ENCODE peak calls at places on chromosomes 16 and 17, in seven cellular contexts. H is RWPE1, X is lower lobe of right lung, C is breast epithelium, F is tibial nerve, O is ovary, Q is stomach. B is an unnamed sample.

GRCh38 chr17:62920300-62920699 is 45.7 kb upstream of the TANC2 start:
- DNase-seq in H (no peak), X (no peak), C (no peak), F (no peak), O (no peak), Q (no peak), B (no peak)

GRCh38 chr16:25073849-25074248 is 37.7 kb upstream of the LCMT1 start:
- DNase-seq in H (no peak), X (no peak), C (no peak), F (no peak), O (no peak), Q (no peak), B (no peak)

GRCh38 chr17:77506371-77506991 is 365.7 kb downstream of the SEC14L1 start:
- DNase-seq in H (no peak), X (no peak), C (no peak), F (no peak), O (no peak), Q (no peak), B (no peak)

GRCh38 chr16:20768121-20768520 is 4.3 kb downstream of the ACSM3 start:
- DNase-seq in H (peak), X (no peak), C (no peak), F (no peak), O (no peak), Q (no peak), B (no peak)

GRCh38 chr17:218711-219110 is 37.3 kb upstream of the DOC2B start:
- DNase-seq in H (no peak), X (peak), C (no peak), F (no peak), O (peak), Q (no peak), B (no peak)

GRCh38 chr16:49181812-49182211 is 99.8 kb downstream of the CBLN1 start:
- DNase-seq in H (no peak), X (no peak), C (no peak), F (no peak), O (no peak), Q (no peak), B (no peak)

GRCh38 chr17:18179804-18180203 is 3.8 kb upstream of the ALKBH5 start:
- DNase-seq in H (no peak), X (no peak), C (no peak), F (no peak), O (no peak), Q (no peak), B (no peak)

GRCh38 chr17:6729531-6729930 is 16.4 kb upstream of the SLC13A5 start:
- DNase-seq in H (no peak), X (no peak), C (no peak), F (no peak), O (no peak), Q (no peak), B (no peak)

GRCh38 chr17:52079496-52079895 is 79.0 kb downstream of the CA10 start:
- DNase-seq in H (no peak), X (no peak), C (no peak), F (no peak), O (no peak), Q (no peak), B (no peak)

GRCh38 chr17:28760987-28761562 is 17.3 kb downstream of the TRAF4 start:
- DNase-seq in H (no peak), X (peak), C (peak), F (no peak), O (no peak), Q (peak), B (no peak)

GRCh38 chr16:85718682-85719081 is 29.9 kb upstream of the GINS2 start:
- DNase-seq in H (no peak), X (no peak), C (no peak), F (no peak), O (no peak), Q (peak), B (no peak)

GRCh38 chr16:51815527-51815926 is 664.5 kb upstream of the SALL1 start:
- DNase-seq in H (no peak), X (no peak), C (no peak), F (no peak), O (no peak), Q (no peak), B (no peak)

GRCh38 chr17:21039839-21040575 is 2.8 kb downstream of the USP22 start:
- DNase-seq in H (peak), X (no peak), C (peak), F (no peak), O (no peak), Q (no peak), B (peak)

GRCh38 chr17:41894791-41895331 is 23.9 kb downstream of the ACLY start:
- DNase-seq in H (no peak), X (no peak), C (no peak), F (peak), O (peak), Q (no peak), B (no peak)

GRCh38 chr16:78210305-78210704 is 110.9 kb downstream of the WWOX start:
- DNase-seq in H (peak), X (no peak), C (no peak), F (no peak), O (no peak), Q (no peak), B (no peak)

GRCh38 chr16:80015566-80015965 is 415.0 kb upstream of the MAF start:
- DNase-seq in H (no peak), X (no peak), C (no peak), F (no peak), O (no peak), Q (no peak), B (no peak)

GRCh38 chr17:47875011-47875471 is 21.0 kb upstream of the SP2 start:
- DNase-seq in H (no peak), X (peak), C (no peak), F (no peak), O (no peak), Q (no peak), B (no peak)

GRCh38 chr17:65564793-65565192 is 3.3 kb upstream of the AXIN2 start:
- DNase-seq in H (no peak), X (no peak), C (peak), F (no peak), O (peak), Q (peak), B (peak)

GRCh38 chr16:57111420-57111819 is 19.0 kb downstream of the CPNE2 start:
- DNase-seq in H (no peak), X (no peak), C (no peak), F (no peak), O (no peak), Q (no peak), B (no peak)

GRCh38 chr17:37742762-37743611 is 1.9 kb downstream of the HNF1B start:
- DNase-seq in H (no peak), X (no peak), C (no peak), F (no peak), O (no peak), Q (peak), B (peak)

GRCh38 chr17:59634632-59635561 is 15.2 kb downstream of the CLTC start:
- DNase-seq in H (no peak), X (no peak), C (no peak), F (no peak), O (no peak), Q (no peak), B (no peak)

GRCh38 chr16:88086571-88087516 is 135.6 kb downstream of the BANP start:
- DNase-seq in H (no peak), X (no peak), C (no peak), F (no peak), O (no peak), Q (no peak), B (no peak)

GRCh38 chr16:57576429-57576870 is 34.0 kb downstream of the ADGRG5 start:
- DNase-seq in H (peak), X (peak), C (peak), F (peak), O (peak), Q (peak), B (peak)

GRCh38 chr16:969508-970378 is 1.0 kb downstream of the LMF1 start:
- DNase-seq in H (no peak), X (peak), C (no peak), F (no peak), O (peak), Q (no peak), B (peak)

GRCh38 chr16:60636117-60636516 is 1400.1 kb downstream of the CDH8 start:
- DNase-seq in H (peak), X (no peak), C (no peak), F (no peak), O (no peak), Q (no peak), B (no peak)

DNA sequence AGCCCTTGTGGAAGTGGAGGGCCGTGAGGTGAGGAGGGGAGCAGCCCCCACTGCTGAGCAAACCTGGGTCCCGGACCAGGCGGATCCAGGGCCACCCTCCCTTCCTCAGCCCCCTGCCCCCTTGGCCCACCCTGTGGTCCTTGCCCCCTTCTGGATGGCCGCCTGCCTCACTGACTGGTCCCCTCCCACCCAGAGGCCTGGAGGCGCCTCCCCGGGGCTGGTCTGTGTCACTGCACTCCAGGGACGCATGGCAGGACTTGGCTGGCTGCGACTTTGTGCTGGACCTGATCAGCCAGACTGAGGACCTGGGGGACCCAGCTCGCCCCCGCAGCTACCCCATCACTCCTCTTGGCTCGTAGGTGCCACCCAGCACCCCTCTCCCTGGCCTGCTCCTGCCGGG is 19.2 kb upstream of the SMIM5 start:
- DNase-seq in H (no peak), X (no peak), C (no peak), F (no peak), O (no peak), Q (no peak), B (no peak)
- TF ChIP-seq CTCF in H (no peak), X (no peak), C (no peak), F (no peak), O (no peak), Q (no peak), B (no peak)

GRCh38 chr16:67593288-67593687 is 31.0 kb downstream of the CTCF start:
- DNase-seq in H (no peak), X (no peak), C (no peak), F (no peak), O (no peak), Q (no peak), B (no peak)

GRCh38 chr16:67594956-67595355 is 32.6 kb downstream of the CTCF start:
- DNase-seq in H (peak), X (no peak), C (peak), F (no peak), O (no peak), Q (no peak), B (no peak)

GRCh38 chr16:67593701-67594100 is 31.4 kb downstream of the CTCF start:
- DNase-seq in H (no peak), X (no peak), C (no peak), F (no peak), O (no peak), Q (no peak), B (no peak)

GRCh38 chr16:67594256-67594915 is 32.1 kb downstream of the CTCF start:
- DNase-seq in H (no peak), X (no peak), C (no peak), F (no peak), O (no peak), Q (no peak), B (no peak)

GRCh38 chr16:67598527-67598926 is 36.2 kb downstream of the CTCF start:
- DNase-seq in H (no peak), X (no peak), C (no peak), F (no peak), O (no peak), Q (no peak), B (no peak)
- H3K27ac ChIP-seq in H (no peak), X (no peak), C (no peak), F (no peak), O (no peak), Q (no peak), B (no peak)

DNA sequence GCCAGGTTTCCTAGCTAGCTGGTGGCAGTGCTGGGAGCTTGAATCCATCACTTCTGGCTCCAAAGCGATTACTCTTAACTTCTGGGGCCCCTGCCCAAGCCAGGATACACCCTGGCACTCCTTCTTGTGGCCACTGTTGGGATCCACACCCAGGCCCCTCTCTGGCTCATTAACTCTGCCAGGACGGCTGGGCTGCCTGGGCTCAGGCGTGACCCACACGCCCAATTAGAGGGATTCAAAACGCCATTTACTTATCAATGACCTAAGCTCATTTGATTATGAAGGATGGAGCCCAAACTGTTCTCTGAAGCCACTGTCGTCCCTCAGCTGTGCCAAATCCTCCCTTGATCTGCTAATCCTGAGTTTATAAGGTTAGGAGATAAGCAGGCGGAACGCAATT is 79.7 kb upstream of the BRD7 start:
- DNase-seq in H (peak), X (no peak), C (no peak), F (no peak), O (no peak), Q (no peak), B (no peak)
- TF ChIP-seq CTCF in H (no peak), X (no peak), C (no peak), F (no peak), O (no peak), Q (no peak), B (no peak)

DNA sequence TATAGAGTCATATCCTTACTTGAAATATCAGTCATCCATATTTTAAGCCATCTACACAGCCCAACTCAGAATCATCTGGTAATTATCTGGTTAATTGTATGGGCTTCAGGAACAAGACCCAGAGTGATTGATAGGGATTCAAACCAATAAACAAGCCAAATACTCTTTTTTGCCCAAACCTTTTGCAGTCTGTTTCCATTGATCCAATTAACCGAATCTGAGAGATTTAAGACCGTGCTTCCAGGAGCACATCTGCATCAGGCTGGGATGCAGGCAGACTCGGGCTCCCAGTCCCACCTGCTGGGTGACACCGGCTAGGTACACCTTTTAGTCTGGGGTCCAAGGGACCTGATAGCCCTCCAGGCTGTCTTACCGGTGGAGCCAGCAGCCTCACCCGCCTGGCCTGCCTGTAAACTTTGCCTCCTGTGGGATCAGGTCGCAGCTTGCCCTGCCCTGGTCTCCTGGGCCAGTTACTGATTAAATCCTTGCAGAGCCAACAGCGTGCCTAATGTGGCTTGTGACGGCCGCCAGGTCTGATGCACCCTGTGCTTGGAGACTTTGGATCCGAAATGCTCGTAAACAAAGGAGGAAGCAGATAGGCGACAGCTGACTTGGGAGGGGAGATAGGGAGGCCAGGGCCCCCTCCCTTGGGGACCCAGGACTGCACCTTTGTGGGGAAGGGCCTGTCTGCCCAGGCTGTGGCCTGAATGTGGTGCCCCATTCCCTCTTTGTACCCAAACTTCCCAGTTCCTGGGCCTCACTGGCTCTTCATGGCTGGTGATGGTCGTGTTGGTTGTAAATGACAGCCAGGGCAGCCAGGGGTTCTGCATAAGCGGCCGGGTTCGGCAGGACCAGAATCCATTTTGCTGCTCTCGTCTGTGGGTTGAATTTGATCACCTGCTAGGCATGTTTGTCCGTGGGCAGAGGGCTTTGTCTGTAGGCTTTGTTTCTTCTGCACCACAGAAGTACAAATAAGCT is 3.8 kb downstream of the CMIP start:
- DNase-seq in H (peak), X (no peak), C (no peak), F (no peak), O (no peak), Q (peak), B (no peak)
- H3K27ac ChIP-seq in H (peak), X (peak), C (peak), F (no peak), O (no peak), Q (peak), B (peak)

DNA sequence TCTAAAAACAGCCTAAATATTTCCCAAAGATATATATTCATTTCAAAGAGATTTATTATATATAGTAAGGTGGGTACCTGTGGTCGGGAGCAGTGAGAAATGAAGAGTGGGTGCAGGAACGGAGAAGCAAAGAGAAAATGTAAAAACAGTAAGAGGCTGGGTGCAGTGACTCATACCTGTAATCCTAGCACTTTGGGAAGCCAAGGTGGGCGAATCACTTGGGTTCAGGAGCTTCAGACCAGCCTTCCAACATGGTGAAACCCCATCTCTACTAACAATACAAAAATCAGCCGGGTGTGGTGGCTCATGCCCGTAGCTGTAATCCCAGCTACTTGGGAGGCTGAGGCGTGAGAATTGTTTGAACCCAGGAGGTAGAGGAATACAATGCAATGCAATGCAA is 257.1 kb downstream of the BCAS3 start:
- DNase-seq in H (no peak), X (no peak), C (no peak), F (no peak), O (no peak), Q (no peak), B (no peak)
- TF ChIP-seq CTCF in H (no peak), X (no peak), C (no peak), F (no peak), O (no peak), Q (no peak), B (no peak)

GRCh38 chr16:69561901-69562300 is 3.9 kb upstream of the NFAT5 start:
- DNase-seq in H (no peak), X (no peak), C (no peak), F (no peak), O (no peak), Q (no peak), B (no peak)

GRCh38 chr16:69565611-69566436 is at the start of gene NFAT5:
- DNase-seq in H (peak), X (peak), C (peak), F (peak), O (peak), Q (peak), B (peak)

GRCh38 chr16:69562818-69563217 is 2.9 kb upstream of the NFAT5 start:
- DNase-seq in H (no peak), X (no peak), C (no peak), F (no peak), O (no peak), Q (no peak), B (no peak)

GRCh38 chr16:69564845-69565610 is 738 bp upstream of the NFAT5 start:
- DNase-seq in H (no peak), X (no peak), C (no peak), F (no peak), O (no peak), Q (no peak), B (no peak)

GRCh38 chr16:69563605-69564580 is 1.9 kb upstream of the NFAT5 start:
- DNase-seq in H (peak), X (no peak), C (no peak), F (no peak), O (no peak), Q (no peak), B (no peak)
- H3K27ac ChIP-seq in H (peak), X (peak), C (peak), F (no peak), O (no peak), Q (peak), B (peak)

GRCh38 chr16:53058882-53059281 is 4.1 kb downstream of the CHD9 start:
- DNase-seq in H (no peak), X (no peak), C (no peak), F (no peak), O (no peak), Q (no peak), B (no peak)
- TF ChIP-seq CTCF in H (no peak), X (no peak), C (no peak), F (no peak), O (no peak), Q (no peak), B (no peak)

DNA sequence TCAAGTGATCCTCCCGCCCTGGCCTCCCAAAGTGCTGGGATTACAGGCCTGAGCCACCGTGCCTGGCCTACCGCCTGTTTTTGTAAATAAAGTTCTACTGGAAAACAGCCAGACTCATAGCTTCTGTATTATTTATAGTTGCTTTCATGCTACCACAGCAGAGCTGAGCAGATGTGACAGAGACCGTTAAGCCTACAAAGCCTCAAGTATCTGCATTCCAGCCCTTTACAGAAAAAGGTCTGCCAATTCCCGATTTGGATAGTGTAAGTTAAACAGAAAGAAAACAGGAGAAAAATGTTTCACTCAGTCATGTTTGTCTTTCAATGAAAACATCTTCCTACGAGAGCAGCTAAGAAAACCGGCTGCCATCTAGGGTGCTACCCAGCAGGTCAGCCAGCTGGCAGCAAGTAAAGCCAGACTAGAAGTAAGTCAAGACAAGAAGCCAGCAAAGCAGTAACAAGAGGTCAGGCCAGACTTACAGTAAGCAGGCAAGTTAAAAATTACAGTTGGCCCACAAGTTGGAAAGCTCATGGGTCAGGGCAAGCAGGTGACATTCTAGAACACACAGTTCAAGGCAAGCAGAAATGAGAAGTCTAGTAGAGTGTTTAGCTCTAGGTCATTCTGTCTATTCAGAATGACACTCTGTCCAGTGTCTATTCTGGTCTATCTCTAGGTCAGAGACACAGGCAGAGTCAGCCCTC is 17.7 kb downstream of the NCBP3 start:
- DNase-seq in H (no peak), X (no peak), C (no peak), F (no peak), O (no peak), Q (peak), B (no peak)
- H3K27ac ChIP-seq in H (no peak), X (no peak), C (no peak), F (no peak), O (peak), Q (peak), B (peak)

B was measured in cardiac muscle cell.